ENCODE peak calls at places on chromosomes 13 and 19, in six cellular contexts. A, H, F, J, B and D are unnamed samples.

GRCh38 chr13:111907341-111907880 is 159.5 kb upstream of the SOX1 start:
- DNase-seq in A (no peak), H (no peak), F (no peak), J (no peak), B (no peak), D (no peak)

GRCh38 chr13:27774651-27775050 is 17.6 kb upstream of the GSX1 start:
- DNase-seq in A (no peak), H (no peak), F (no peak), J (no peak), B (no peak), D (no peak)

GRCh38 chr13:40789275-40790231 is at the start of gene SLC25A15:
- DNase-seq in A (no peak), H (peak), F (no peak), J (peak), B (peak), D (no peak)

GRCh38 chr19:38361633-38362075 is 12.7 kb upstream of the PSMD8 start:
- DNase-seq in A (no peak), H (no peak), F (no peak), J (peak), B (peak), D (no peak)

GRCh38 chr19:2476451-2477140 is 669 bp downstream of the GADD45B start:
- DNase-seq in A (no peak), H (no peak), F (no peak), J (peak), B (peak), D (no peak)

GRCh38 chr19:19421326-19421725 is 15.9 kb downstream of the GATAD2A start:
- DNase-seq in A (no peak), H (no peak), F (no peak), J (no peak), B (no peak), D (no peak)

GRCh38 chr19:8210660-8211101 is 1.5 kb downstream of the CERS4 start:
- DNase-seq in A (no peak), H (no peak), F (no peak), J (no peak), B (no peak), D (no peak)

GRCh38 chr19:45952691-45953505 is 20.8 kb downstream of the NOVA2 start:
- DNase-seq in A (no peak), H (no peak), F (no peak), J (no peak), B (peak), D (no peak)

GRCh38 chr13:79485014-79485441 is 4.1 kb downstream of the NDFIP2 start:
- DNase-seq in A (peak), H (no peak), F (no peak), J (peak), B (peak), D (peak)

GRCh38 chr13:105990256-105990958 is 545.1 kb downstream of the EFNB2 start:
- DNase-seq in A (no peak), H (no peak), F (no peak), J (no peak), B (peak), D (no peak)

GRCh38 chr13:60756306-60756705 is 359.3 kb downstream of the TDRD3 start:
- DNase-seq in A (no peak), H (no peak), F (no peak), J (no peak), B (peak), D (no peak)

GRCh38 chr13:43227721-43228120 is 204.3 kb downstream of the DNAJC15 start:
- DNase-seq in A (no peak), H (no peak), F (no peak), J (peak), B (peak), D (no peak)

GRCh38 chr13:39385621-39386231 is 217.3 kb downstream of the LHFPL6 start:
- DNase-seq in A (no peak), H (peak), F (no peak), J (no peak), B (peak), D (no peak)

GRCh38 chr19:29119582-29119981 is 93.4 kb downstream of the UQCRFS1 start:
- DNase-seq in A (no peak), H (no peak), F (no peak), J (peak), B (no peak), D (no peak)

GRCh38 chr19:43362745-43363144 is 9.3 kb downstream of the CD177 start:
- DNase-seq in A (no peak), H (no peak), F (no peak), J (no peak), B (no peak), D (no peak)

GRCh38 chr19:15439078-15439799 is 10.5 kb downstream of the WIZ start:
- DNase-seq in A (no peak), H (no peak), F (no peak), J (no peak), B (no peak), D (no peak)

GRCh38 chr19:46834121-46834520 is 16.5 kb downstream of the AP2S1 start:
- DNase-seq in A (no peak), H (no peak), F (no peak), J (no peak), B (no peak), D (no peak)